ENCODE peak calls at places on chromosomes 4 and X, in five cellular contexts. I is K562, U is H1, Y is HepG2, R is GM12878. N is an unnamed sample.

GRCh38 chr4:113678651-113679050 is 82.9 kb downstream of the CAMK2D start:
- DNase-seq in I (no peak), U (no peak), Y (no peak), R (no peak), N (no peak)

GRCh38 chr4:95778666-95779065 is 61.2 kb upstream of the PDHA2 start:
- DNase-seq in U (no peak), I (no peak), Y (no peak), R (no peak), N (no peak)

GRCh38 chrX:8374041-8374825 is 90.4 kb upstream of the VCX3B start:
- DNase-seq in Y (no peak), I (no peak), R (no peak), U (no peak), N (no peak)

GRCh38 chrX:133265331-133265730 is 47.2 kb upstream of the TFDP3 start:
- DNase-seq in U (peak), R (no peak), Y (peak), I (no peak), N (no peak)

GRCh38 chr4:89753601-89754066 is 83.3 kb downstream of the SNCA start:
- DNase-seq in Y (peak), R (no peak), I (no peak), U (no peak), N (peak)

GRCh38 chr4:120829113-120829831 is 93.3 kb downstream of the PRDM5 start:
- DNase-seq in Y (no peak), U (no peak), I (no peak), R (no peak), N (no peak)

GRCh38 chrX:41047878-41048534 is 37.2 kb upstream of the USP9X start:
- DNase-seq in Y (peak), U (no peak), I (peak), R (no peak), N (no peak)

GRCh38 chr4:89737888-89738287 is 99.1 kb downstream of the SNCA start:
- DNase-seq in I (no peak), R (no peak), Y (no peak), U (no peak), N (no peak)

GRCh38 chr4:75843596-75843995 is 58.7 kb downstream of the PPEF2 start:
- DNase-seq in I (no peak), R (no peak), Y (no peak), U (no peak), N (no peak)

GRCh38 chr4:31334086-31334910 is 614.1 kb downstream of the PCDH7 start:
- DNase-seq in Y (no peak), U (no peak), I (no peak), R (no peak), N (no peak)

GRCh38 chr4:94576163-94576562 is 124.4 kb downstream of the PDLIM5 start:
- DNase-seq in I (no peak), Y (no peak), U (no peak), R (no peak), N (no peak)

GRCh38 chr4:80492761-80493160 is 157.2 kb downstream of the CFAP299 start:
- DNase-seq in U (no peak), Y (no peak), I (no peak), R (no peak), N (no peak)

GRCh38 chrX:47191331-47191730 is 2.3 kb upstream of the UBA1 start:
- DNase-seq in U (peak), R (no peak), Y (no peak), I (no peak), N (peak)

GRCh38 chr4:10119263-10119662 is 2.7 kb upstream of the WDR1 start:
- DNase-seq in U (no peak), R (no peak), I (no peak), Y (no peak), N (no peak)
- TF ChIP-seq SP1 in U (no peak), R (no peak), I (no peak), Y (no peak), N (no peak)

GRCh38 chrX:31223817-31224216 is 152.0 kb upstream of the FTHL17 start:
- DNase-seq in U (no peak), R (no peak), I (no peak), Y (no peak), N (no peak)
- TF ChIP-seq SRF in U (no peak), R (no peak), I (no peak), Y (no peak), N (no peak)

DNA sequence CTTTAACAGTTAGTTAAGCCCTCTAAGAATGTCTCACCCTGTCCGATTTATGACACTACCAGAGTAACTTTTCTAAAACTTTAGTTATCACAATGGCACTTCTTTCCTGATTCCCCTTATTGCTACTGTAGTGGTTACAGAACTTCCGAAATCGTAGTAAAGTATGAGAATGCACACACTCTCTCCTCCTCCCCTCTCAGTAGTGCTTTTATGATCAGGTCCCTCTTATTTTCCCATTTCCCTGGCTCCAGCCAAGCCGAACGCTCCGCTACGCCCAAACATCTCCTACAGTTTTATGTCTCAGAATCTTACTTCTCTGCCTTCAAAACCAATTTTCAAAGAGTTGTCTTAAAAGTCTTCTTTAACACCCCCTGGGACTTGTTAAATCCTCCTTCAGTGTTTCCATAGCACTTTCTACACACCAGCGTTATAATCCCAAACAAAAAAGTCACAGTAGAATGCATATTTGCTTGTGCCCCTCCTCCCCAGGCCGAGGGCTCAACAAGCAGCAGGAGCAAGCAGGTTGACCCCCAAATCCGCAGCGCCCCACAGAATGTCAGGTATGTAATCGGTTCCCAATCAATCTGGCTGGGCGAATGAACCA is 671 bp downstream of the HPF1 start:
- DNase-seq in I (no peak), U (no peak), Y (peak), R (no peak), N (no peak)
- TF ChIP-seq SP1 in I (no peak), U (no peak), Y (no peak), R (no peak), N (no peak)

GRCh38 chr4:24774452-24774851 is 20.9 kb upstream of the SOD3 start:
- DNase-seq in Y (no peak), I (no peak), U (no peak), R (no peak), N (no peak)
- TF ChIP-seq SRF in Y (no peak), I (no peak), U (no peak), R (no peak), N (no peak)

DNA sequence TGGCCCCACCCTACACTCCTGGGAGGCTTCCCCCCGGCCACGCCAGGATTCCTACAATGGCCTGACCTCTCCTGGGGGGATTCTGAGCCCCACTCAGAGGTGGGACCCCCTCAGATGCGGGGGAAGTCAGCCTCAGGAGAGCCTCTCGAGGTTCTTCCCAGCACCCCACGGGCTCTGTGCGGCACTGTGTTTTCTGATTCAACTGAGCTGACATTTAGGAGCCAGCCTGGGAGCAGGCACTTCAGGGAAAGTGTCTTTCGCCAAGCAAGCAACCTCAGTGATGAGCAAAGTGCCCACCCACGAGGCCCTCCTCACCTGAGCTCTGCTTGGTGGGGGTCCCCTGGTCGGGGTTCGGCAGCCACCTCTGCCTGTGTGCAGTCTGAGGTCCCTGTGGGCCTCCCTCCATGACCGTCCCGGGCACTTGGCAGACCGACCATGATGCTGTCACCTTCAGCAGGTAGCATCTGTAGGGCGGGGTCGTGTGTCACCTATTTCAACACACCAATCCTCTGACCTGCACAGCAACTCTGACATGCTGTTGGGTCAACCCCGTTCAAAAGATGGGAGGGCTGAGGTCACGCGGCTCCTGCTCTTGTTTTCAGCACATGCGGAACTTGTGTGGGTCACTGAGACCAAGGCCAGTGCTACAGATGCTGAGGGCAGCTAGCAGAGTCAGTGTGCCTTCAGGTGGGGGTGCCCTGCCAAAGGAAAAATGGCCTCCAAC is 46.2 kb downstream of the ADRA2C start:
- DNase-seq in U (no peak), I (no peak), Y (peak), R (no peak), N (no peak)
- TF ChIP-seq SP1 in U (no peak), I (no peak), Y (no peak), R (no peak), N (no peak)

GRCh38 chr4:154491341-154491679 is 289 bp downstream of the DCHS2 start:
- DNase-seq in R (no peak), U (no peak), Y (no peak), I (no peak), N (no peak)

GRCh38 chr4:154490261-154490588 is 1.4 kb downstream of the DCHS2 start:
- DNase-seq in I (no peak), U (no peak), R (no peak), Y (no peak), N (no peak)

GRCh38 chr4:154491731-154492249 is at the start of gene DCHS2:
- DNase-seq in I (peak), Y (peak), R (no peak), U (peak), N (no peak)

GRCh38 chr4:154490589-154491340 is 834 bp downstream of the DCHS2 start:
- DNase-seq in Y (no peak), U (peak), I (no peak), R (no peak), N (no peak)

GRCh38 chr4:154492288-154492687 is 689 bp upstream of the DCHS2 start:
- DNase-seq in U (no peak), R (no peak), I (no peak), Y (no peak), N (no peak)
- TF ChIP-seq SRF in U (no peak), R (no peak), I (no peak), Y (no peak), N (no peak)

DNA sequence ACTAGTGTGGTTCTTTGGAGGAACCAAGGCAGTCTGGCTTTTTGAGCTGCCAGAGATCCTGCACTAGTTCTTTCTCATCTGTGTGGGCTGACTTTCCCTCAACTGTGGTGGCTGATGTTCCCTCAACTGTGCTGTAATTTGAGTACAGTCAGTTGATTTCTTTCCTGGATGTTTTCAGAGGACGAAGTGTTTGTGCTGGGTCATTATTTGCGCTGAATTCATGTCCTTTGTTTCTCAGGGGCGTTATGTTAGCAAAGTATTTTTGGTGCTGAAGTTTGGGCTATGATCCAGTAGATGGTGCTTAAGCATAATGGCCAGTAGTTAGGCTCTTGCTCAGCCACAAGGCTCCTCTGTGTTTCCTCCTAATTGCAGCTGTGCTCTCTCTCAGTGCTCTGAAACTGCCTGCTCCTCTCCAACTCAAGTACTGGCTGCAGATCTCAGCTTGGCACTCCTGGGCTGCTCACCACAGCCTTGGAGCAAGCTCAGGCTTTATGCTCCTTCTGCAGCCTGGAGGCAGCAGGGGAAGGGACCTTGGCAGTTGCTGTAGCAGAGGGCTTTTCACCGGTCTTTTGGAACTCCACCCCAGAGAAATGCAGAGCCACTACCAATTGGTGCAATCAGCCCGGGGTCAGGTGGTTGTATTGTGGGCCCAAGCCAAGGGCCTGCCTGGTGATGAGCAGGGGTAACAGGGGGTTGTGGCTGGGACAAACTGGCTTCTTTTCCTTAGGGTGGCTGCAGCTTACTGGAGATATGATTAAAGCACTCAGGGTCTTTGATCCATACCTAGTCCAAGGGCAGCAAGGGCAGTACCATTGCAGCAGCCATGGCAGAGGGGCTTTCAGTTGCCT is 27.9 kb downstream of the ENPEP start:
- DNase-seq in U (no peak), Y (no peak), R (no peak), I (no peak), N (no peak)
- TF ChIP-seq SP1 in U (no peak), Y (no peak), R (no peak), I (no peak), N (no peak)

GRCh38 chr4:82893942-82894341 is 3.0 kb upstream of the SEC31A start:
- DNase-seq in U (no peak), Y (peak), I (no peak), R (no peak), N (no peak)
- TF ChIP-seq SRF in U (no peak), Y (no peak), I (no peak), R (no peak), N (no peak)

GRCh38 chrX:136608295-136608933 is 39.5 kb upstream of the CD40LG start:
- DNase-seq in I (no peak), U (peak), Y (no peak), R (no peak), N (peak)
- TF ChIP-seq SP1 in I (no peak), U (no peak), Y (no peak), R (no peak), N (no peak)

GRCh38 chrX:355329-356050 is 31.2 kb downstream of the PPP2R3B start:
- DNase-seq in Y (no peak), I (no peak), R (peak), U (no peak), N (no peak)

GRCh38 chrX:358651-359143 is 28.0 kb downstream of the PPP2R3B start:
- DNase-seq in R (no peak), U (no peak), I (no peak), Y (no peak), N (no peak)

GRCh38 chrX:357693-358471 is 28.8 kb downstream of the PPP2R3B start:
- DNase-seq in Y (no peak), U (no peak), I (no peak), R (no peak), N (no peak)

GRCh38 chrX:357035-357692 is 29.5 kb downstream of the PPP2R3B start:
- DNase-seq in I (no peak), U (no peak), R (no peak), Y (no peak), N (no peak)

GRCh38 chrX:356385-357034 is 30.2 kb downstream of the PPP2R3B start:
- DNase-seq in R (no peak), Y (no peak), I (no peak), U (no peak), N (no peak)
- TF ChIP-seq SRF in R (no peak), Y (no peak), I (no peak), U (no peak), N (no peak)

N was measured in HCT116.